ENCODE peak calls at places on chromosomes 7 and 10, in eight cellular contexts. M is GM23248, N is cardiac muscle cell, U is right atrium auricular region, W is H9, C is RWPE1, E is heart right ventricle, I is spleen. K is an unnamed sample.

GRCh38 chr10:5654218-5654755 is 12.1 kb downstream of the ASB13 start:
- DNase-seq in M (no peak), W (no peak), C (no peak), I (peak; percentile 5), N (no peak), E (no peak), U (no peak), K (no peak)

GRCh38 chr10:60208676-60209269 is 180.9 kb downstream of the ANK3 start:
- DNase-seq in C (peak; percentile 20), U (no peak), M (peak; percentile 71), W (no peak), N (peak; percentile 54), I (no peak), E (no peak), K (no peak)

GRCh38 chr10:30435068-30435422 is 1.1 kb downstream of the MAP3K8 start:
- DNase-seq in E (peak; percentile 38), M (peak; percentile 77), C (no peak), W (no peak), U (no peak), N (peak; percentile 44), I (peak; percentile 76), K (no peak)

GRCh38 chr7:83148776-83149175 is 13.9 kb downstream of the PCLO start:
- DNase-seq in W (no peak), M (peak; percentile 8), E (no peak), C (peak; percentile 44), N (no peak), I (no peak), U (no peak), K (no peak)

GRCh38 chr7:88001744-88002530 is 67.9 kb downstream of the ADAM22 start:
- DNase-seq in I (no peak), W (no peak), C (no peak), U (no peak), N (no peak), E (no peak), M (peak; percentile 36), K (no peak)

GRCh38 chr10:50260791-50261281 is 9.5 kb upstream of the ASAH2 start:
- DNase-seq in M (peak; percentile 50), U (no peak), W (no peak), C (no peak), E (no peak), I (no peak), N (no peak), K (no peak)

GRCh38 chr7:116426428-116427156 is 72.9 kb upstream of the CAV2 start:
- DNase-seq in E (peak; percentile 49), M (peak; percentile 88), I (no peak), W (no peak), C (peak; percentile 51), N (no peak), U (no peak), K (no peak)

GRCh38 chr7:13777242-13777641 is 212.2 kb downstream of the ETV1 start:
- DNase-seq in W (no peak), M (no peak), I (no peak), E (no peak), C (no peak), N (no peak), U (no peak), K (no peak)

GRCh38 chr7:13724631-13725566 is 264.6 kb downstream of the ETV1 start:
- DNase-seq in E (no peak), W (no peak), N (no peak), I (no peak), C (no peak), U (no peak), M (no peak), K (no peak)

GRCh38 chr10:69343905-69344304 is 65.6 kb downstream of the HK1 start:
- DNase-seq in C (no peak), U (no peak), N (no peak), I (no peak), W (no peak), M (no peak), E (no peak), K (no peak)

GRCh38 chr7:152383341-152384234 is 52.2 kb downstream of the KMT2C start:
- DNase-seq in I (no peak), M (peak; percentile 88), W (no peak), N (no peak), C (no peak), E (no peak), U (no peak), K (no peak)

GRCh38 chr10:101284171-101285092 is 55.2 kb upstream of the LBX1 start:
- DNase-seq in I (no peak), M (no peak), U (no peak), E (no peak), C (no peak), N (no peak), W (no peak), K (no peak)

GRCh38 chr10:101285519-101286070 is 56.3 kb upstream of the LBX1 start:
- DNase-seq in C (no peak), E (no peak), N (no peak), W (peak; percentile 85), M (no peak), U (no peak), I (no peak), K (no peak)

GRCh38 chr10:101283762-101284161 is 54.5 kb upstream of the LBX1 start:
- DNase-seq in N (no peak), C (no peak), M (no peak), E (no peak), W (no peak), I (no peak), U (no peak), K (no peak)

GRCh38 chr10:101286248-101287046 is 57.2 kb upstream of the LBX1 start:
- DNase-seq in I (no peak), E (no peak), C (no peak), N (no peak), U (no peak), M (no peak), W (peak; percentile 32), K (no peak)

GRCh38 chr10:101285093-101285463 is 55.8 kb upstream of the LBX1 start:
- DNase-seq in I (no peak), E (no peak), N (no peak), M (no peak), U (no peak), W (peak; percentile 27), C (no peak), K (no peak)
- H3K27ac ChIP-seq in I (no peak overlapping the region), E (no peak overlapping the region), N (no peak overlapping the region), M (no peak overlapping the region), U (no peak overlapping the region), W (no peak overlapping the region), C (no peak overlapping the region), K (no peak overlapping the region)

DNA sequence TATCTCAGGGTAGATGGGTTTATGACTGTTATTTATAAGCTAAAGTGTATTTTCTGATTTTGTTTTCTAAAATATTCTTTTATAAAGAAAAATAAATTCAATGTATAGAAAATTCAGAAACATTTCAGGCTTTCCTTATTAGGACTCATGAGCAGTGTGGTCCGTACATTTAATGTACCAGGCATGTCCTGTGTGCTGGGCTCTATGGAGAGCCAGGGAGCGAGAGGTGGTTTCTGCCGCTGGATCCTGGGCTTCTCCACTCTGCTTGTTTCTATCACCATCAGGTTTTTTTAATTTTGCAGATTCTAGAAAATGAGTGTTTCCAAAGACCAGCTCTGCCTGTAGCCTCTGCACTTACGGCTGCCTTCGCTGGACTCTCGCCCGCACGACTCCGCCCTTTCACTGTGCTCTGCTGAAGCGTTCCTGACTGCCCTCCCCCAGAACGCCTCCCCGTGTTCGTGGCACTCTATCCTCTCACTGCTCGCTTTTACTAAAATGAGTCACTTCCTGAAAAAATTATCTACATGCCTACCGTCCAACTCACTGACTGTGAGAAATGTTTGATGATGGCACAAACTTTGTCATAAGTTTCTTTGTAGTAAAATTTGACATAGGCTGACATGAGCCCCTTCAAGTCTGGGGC is 188.5 kb downstream of the ZMYND11 start:
- DNase-seq in C (peak; percentile 90), E (peak; percentile 38), I (peak; percentile 90), N (no peak), M (peak; percentile 99), W (no peak), U (peak; percentile 80), K (peak; percentile 94)
- H3K27ac ChIP-seq in C (peak overlapping the region; percentile 89), E (no peak overlapping the region), I (peak overlapping the region; percentile 41), N (no peak overlapping the region), M (peak overlapping the region; percentile 91), W (no peak overlapping the region), U (no peak overlapping the region), K (no peak overlapping the region)

GRCh38 chr7:46153583-46153950 is 232.5 kb upstream of the IGFBP3 start:
- DNase-seq in I (no peak), N (no peak), M (no peak), E (no peak), C (no peak), U (no peak), W (no peak), K (no peak)

GRCh38 chr7:46147871-46148270 is 226.8 kb upstream of the IGFBP3 start:
- DNase-seq in U (no peak), C (no peak), W (no peak), M (no peak), N (no peak), I (no peak), E (no peak), K (no peak)

GRCh38 chr7:46152671-46153070 is 231.6 kb upstream of the IGFBP3 start:
- DNase-seq in M (no peak), N (no peak), C (no peak), W (no peak), E (no peak), U (no peak), I (no peak), K (no peak)

GRCh38 chr7:46150721-46151120 is 229.6 kb upstream of the IGFBP3 start:
- DNase-seq in N (no peak), I (no peak), M (peak; percentile 40), E (no peak), W (no peak), C (no peak), U (no peak), K (no peak)

DNA sequence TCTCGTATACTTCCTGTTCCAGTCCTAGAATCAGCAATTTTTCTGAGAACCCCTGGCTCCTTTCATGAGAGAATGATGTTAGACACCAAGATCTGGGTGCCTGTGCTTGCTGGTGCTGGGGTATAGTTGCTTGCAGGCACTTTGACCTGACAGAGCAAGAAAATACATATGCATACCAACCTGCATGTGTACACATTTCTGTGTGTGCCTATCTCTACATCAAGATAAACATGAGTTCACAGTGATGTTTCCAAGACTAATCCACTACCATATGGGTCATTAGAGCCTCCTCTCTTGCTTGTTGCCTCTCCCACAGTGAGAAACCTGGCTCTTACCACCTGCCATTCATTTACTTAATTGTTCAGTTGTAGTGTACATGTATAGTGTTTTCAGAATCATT is 229.1 kb upstream of the IGFBP3 start:
- DNase-seq in C (no peak), E (no peak), I (no peak), N (no peak), W (no peak), U (no peak), M (no peak), K (no peak)
- H3K27ac ChIP-seq in C (no peak overlapping the region), E (no peak overlapping the region), I (no peak overlapping the region), N (no peak overlapping the region), W (no peak overlapping the region), U (no peak overlapping the region), M (peak overlapping the region; percentile 40), K (no peak overlapping the region)

GRCh38 chr10:64196638-64197315 is 675.6 kb downstream of the REEP3 start:
- DNase-seq in M (no peak), I (peak; percentile 68), W (no peak), C (no peak), N (no peak), E (no peak), U (no peak), K (peak; percentile 68)

DNA sequence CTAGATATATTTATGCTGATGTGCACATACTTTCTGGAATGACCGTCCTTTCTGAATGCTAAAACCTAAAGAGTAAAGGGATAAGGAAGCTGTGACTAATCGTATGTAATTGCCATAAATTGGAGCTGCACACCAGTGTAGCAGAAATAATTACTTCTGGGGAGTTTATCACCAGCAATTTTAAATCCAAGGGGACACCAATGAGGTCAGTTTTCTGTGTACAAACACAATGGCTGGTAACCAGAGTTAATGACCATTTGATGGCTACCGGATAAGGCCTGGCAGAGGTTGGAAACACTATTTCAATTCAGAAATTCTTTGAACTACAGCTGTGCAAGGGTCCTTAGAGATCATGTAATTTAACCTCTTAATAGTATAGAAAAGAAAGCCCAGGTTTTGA is 670.1 kb downstream of the REEP3 start:
- DNase-seq in N (no peak), W (no peak), U (no peak), I (no peak), C (no peak), M (no peak), E (no peak), K (no peak)
- H3K27ac ChIP-seq in N (no peak overlapping the region), W (no peak overlapping the region), U (no peak overlapping the region), I (no peak overlapping the region), C (no peak overlapping the region), M (no peak overlapping the region), E (no peak overlapping the region), K (no peak overlapping the region)

K was measured in kidney.